ENCODE peak calls at places on chromosomes 2 and 18, in six cellular contexts. F, L, O, N, A and R are unnamed samples.

GRCh38 chr18:46174317-46175039 is 70.3 kb downstream of the HAUS1 start:
- DNase-seq in F (peak), L (peak), O (peak), N (peak), A (peak), R (no peak)

GRCh38 chr2:215436705-215437570 is 1.1 kb upstream of the FN1 start:
- DNase-seq in F (no peak), L (no peak), O (peak), N (no peak), A (peak), R (no peak)

GRCh38 chr2:37489536-37489935 is 145.1 kb downstream of the QPCT start:
- DNase-seq in F (no peak), L (no peak), O (no peak), N (peak), A (no peak), R (no peak)

GRCh38 chr2:88711897-88712296 is 20.4 kb downstream of the RPIA start:
- DNase-seq in F (no peak), L (no peak), O (peak), N (no peak), A (no peak), R (no peak)

GRCh38 chr2:8285081-8285480 is 396.8 kb upstream of the ID2 start:
- DNase-seq in F (no peak), L (no peak), O (peak), N (no peak), A (peak), R (no peak)

GRCh38 chr18:76565238-76566173 is 70.5 kb upstream of the ZNF516 start:
- DNase-seq in F (peak), L (peak), O (peak), N (peak), A (peak), R (peak)

GRCh38 chr2:98441706-98442450 is 2.8 kb upstream of the INPP4A start:
- DNase-seq in F (no peak), L (no peak), O (peak), N (no peak), A (no peak), R (no peak)

GRCh38 chr18:46794607-46795006 is 37.8 kb upstream of the ST8SIA5 start:
- DNase-seq in F (no peak), L (no peak), O (peak), N (no peak), A (no peak), R (no peak)

GRCh38 chr2:131050896-131051295 is 42.4 kb downstream of the FAM168B start:
- DNase-seq in F (no peak), L (no peak), O (no peak), N (no peak), A (no peak), R (no peak)

GRCh38 chr18:48934708-48935432 is 15.9 kb downstream of the SMAD7 start:
- DNase-seq in F (no peak), L (no peak), O (no peak), N (no peak), A (peak), R (no peak)

GRCh38 chr2:151315381-151315903 is 26.0 kb upstream of the NMI start:
- DNase-seq in F (no peak), L (no peak), O (peak), N (peak), A (no peak), R (no peak)

GRCh38 chr2:160407393-160408204 is 86.0 kb downstream of the RBMS1 start:
- DNase-seq in F (peak), L (peak), O (peak), N (peak), A (peak), R (peak)

GRCh38 chr2:64488050-64488974 is 34.4 kb downstream of the LGALSL start:
- DNase-seq in F (peak), L (peak), O (peak), N (peak), A (peak), R (peak)

GRCh38 chr2:228352048-228352447 is 170.6 kb upstream of the SPHKAP start:
- DNase-seq in F (no peak), L (no peak), O (peak), N (no peak), A (no peak), R (no peak)

GRCh38 chr18:26813043-26813442 is 52.5 kb downstream of the AQP4 start:
- DNase-seq in F (peak), L (no peak), O (peak), N (no peak), A (peak), R (peak)

GRCh38 chr18:29248856-29249255 is 1071.9 kb upstream of the CDH2 start:
- DNase-seq in F (no peak), L (no peak), O (no peak), N (no peak), A (no peak), R (no peak)

GRCh38 chr18:48765053-48765452 is 185.7 kb downstream of the SMAD7 start:
- DNase-seq in F (no peak), L (no peak), O (no peak), N (no peak), A (no peak), R (no peak)

GRCh38 chr2:224938670-224939309 is 103.5 kb downstream of the DOCK10 start:
- DNase-seq in F (no peak), L (peak), O (no peak), N (peak), A (peak), R (no peak)

GRCh38 chr2:116718451-116718850 is 1096.0 kb upstream of the DDX18 start:
- DNase-seq in F (no peak), L (no peak), O (no peak), N (no peak), A (peak), R (no peak)

GRCh38 chr18:1663879-1664705 is 759.4 kb downstream of the ADCYAP1 start:
- DNase-seq in F (peak), L (peak), O (peak), N (no peak), A (no peak), R (peak)

GRCh38 chr2:69625078-69625788 is 18.3 kb downstream of the AAK1 start:
- DNase-seq in F (peak), L (no peak), O (no peak), N (peak), A (peak), R (no peak)

GRCh38 chr2:124081154-124081771 is 56.2 kb downstream of the CNTNAP5 start:
- DNase-seq in F (no peak), L (no peak), O (peak), N (no peak), A (peak), R (no peak)

GRCh38 chr2:44578401-44579135 is 216.8 kb downstream of the CAMKMT start:
- DNase-seq in F (peak), L (no peak), O (no peak), N (peak), A (peak), R (no peak)

GRCh38 chr2:42562474-42563144 is 5.8 kb upstream of the MTA3 start:
- DNase-seq in F (peak), L (no peak), O (peak), N (no peak), A (no peak), R (no peak)

GRCh38 chr18:11145413-11146191 is 3.8 kb downstream of the PIEZO2 start:
- DNase-seq in F (no peak), L (no peak), O (no peak), N (no peak), A (no peak), R (no peak)
- H3K4me3 ChIP-seq in F (no peak), L (no peak), O (no peak), N (no peak), A (no peak), R (no peak)

DNA sequence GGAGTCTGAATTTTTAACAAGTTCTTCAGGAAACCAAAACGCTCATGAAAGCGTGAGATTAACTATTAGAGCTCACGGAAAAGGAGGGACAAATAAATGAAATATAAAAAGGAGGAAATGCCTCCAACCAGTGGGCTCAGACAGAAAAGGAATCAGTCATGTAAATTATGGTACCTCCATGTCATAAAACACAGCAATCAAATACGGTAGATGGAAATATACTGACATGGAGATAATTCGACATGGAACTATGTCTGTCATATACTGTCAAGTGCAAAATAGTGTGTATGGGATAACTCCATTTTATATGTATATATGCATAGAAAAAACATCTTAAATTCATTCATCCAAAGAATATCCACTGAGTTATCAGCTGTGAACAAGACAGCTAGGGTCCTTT is 25.9 kb upstream of the CTLA4 start:
- DNase-seq in F (no peak), L (no peak), O (no peak), N (no peak), A (no peak), R (no peak)
- H3K23ac ChIP-seq in F (no peak), L (no peak), O (no peak), N (no peak), A (no peak), R (no peak)

GRCh38 chr2:48320747-48321146 is 209.2 kb upstream of the STON1 start:
- DNase-seq in F (no peak), L (no peak), O (no peak), N (no peak), A (peak), R (no peak)

GRCh38 chr2:48319863-48320262 is 210.1 kb upstream of the STON1 start:
- DNase-seq in F (no peak), L (no peak), O (no peak), N (no peak), A (no peak), R (no peak)

GRCh38 chr2:48318118-48318517 is 211.8 kb upstream of the STON1 start:
- DNase-seq in F (no peak), L (no peak), O (no peak), N (no peak), A (no peak), R (no peak)

GRCh38 chr2:48315847-48316194 is 214.1 kb upstream of the STON1 start:
- DNase-seq in F (no peak), L (peak), O (peak), N (no peak), A (no peak), R (peak)

DNA sequence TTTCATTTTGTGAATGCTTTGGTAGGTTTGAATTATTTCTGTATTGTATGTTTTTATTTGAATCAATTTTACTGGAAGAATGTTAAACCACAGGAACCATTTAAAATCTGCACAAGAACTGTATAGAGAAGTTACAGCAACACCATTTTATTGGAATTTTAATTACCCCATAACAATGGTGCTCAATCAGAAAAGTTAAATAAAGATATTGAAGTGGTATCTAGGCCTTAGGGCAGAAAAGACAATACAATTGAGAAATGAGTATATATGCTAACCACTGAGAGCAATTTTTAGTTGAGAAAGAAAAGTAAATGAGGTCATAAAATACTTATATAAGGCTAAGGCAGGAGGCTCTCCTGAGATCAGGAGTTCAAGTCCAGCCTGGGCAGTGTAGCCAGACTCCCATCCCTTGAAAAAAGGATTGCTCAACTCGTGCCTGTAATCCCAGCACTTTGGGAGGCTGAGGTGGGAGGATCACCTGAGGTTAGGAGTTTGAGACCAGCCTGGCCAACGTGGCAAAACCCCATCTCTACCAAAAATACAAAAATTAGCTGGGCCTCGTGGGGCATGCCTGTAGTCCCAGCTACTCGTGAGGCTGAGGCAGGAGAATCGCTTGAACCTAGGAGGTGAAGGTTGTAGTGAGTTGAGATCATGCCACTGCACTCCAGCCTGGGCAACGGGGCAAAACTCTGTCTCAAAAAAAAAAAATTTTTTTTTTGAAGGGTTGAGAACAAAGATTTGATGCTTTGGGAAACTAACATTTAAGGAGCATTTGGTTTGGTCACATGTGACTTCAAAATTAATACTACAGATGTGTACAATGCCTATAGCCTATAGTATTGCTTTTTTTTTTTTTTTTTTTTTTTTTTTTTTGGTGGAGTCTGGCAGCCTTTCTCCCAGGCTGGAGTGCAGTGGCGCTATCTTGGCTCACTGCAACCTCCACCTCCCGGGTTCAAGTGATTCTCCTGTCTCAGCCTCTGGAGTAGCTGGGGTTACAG is 212.9 kb upstream of the STON1 start:
- DNase-seq in F (no peak), L (no peak), O (no peak), N (no peak), A (no peak), R (no peak)
- H3K4me3 ChIP-seq in F (no peak), L (peak), O (no peak), N (no peak), A (no peak), R (no peak)

DNA sequence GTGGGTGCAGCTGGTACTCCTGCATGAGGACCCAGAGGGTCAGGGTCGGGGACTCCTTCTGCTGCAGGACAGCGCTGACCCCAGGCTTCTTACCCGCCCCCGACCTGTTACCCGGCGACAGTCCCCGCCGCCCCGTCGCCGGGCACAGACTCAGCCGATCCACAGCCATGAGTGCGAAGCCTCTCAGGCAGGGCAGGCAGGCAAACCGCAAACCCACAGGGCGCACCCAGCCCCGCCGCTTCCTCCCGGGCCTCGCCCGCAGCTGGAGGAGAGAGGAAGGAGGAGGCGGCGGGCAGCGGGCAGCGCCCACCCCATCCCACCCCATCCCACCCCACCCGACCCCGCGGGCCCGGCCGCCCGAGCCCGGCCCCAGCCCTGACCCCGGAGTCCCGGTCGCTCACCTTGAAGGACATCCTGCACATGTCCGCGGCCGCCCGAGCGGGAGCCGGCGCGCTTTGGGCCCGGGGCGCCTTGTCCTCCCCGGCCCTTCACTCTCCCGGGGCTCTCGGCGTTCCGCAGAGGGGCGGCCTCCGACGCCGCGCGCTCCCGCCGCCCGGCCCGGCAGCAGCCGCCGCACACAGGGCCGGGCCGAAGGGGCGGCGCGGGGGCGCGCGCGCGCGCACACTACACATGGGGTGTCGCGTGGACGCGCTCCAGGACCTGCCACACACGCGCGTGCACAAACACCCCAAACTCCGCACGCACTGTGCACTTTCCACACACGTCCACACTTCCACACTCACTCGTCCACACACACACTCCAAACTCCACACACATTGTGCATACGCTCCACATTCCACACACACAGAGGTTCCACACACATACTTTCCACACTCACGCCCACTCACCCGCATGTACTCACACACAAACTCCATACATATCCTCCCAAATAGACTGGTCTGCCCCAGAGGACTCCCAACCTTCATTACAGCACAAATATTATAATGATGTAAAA is at the start of gene ANKRD29:
- DNase-seq in F (no peak), L (peak), O (peak), N (no peak), A (peak), R (no peak)
- H3K23ac ChIP-seq in F (peak), L (peak), O (peak), N (peak), A (no peak), R (no peak)

GRCh38 chr2:168157070-168157469 is 90.3 kb downstream of the STK39 start:
- DNase-seq in F (no peak), L (no peak), O (no peak), N (no peak), A (no peak), R (no peak)

GRCh38 chr2:168157926-168158325 is 89.5 kb downstream of the STK39 start:
- DNase-seq in F (no peak), L (no peak), O (no peak), N (no peak), A (no peak), R (no peak)

GRCh38 chr2:168155680-168156079 is 91.7 kb downstream of the STK39 start:
- DNase-seq in F (peak), L (no peak), O (no peak), N (peak), A (no peak), R (no peak)

GRCh38 chr2:168155036-168155435 is 92.4 kb downstream of the STK39 start:
- DNase-seq in F (no peak), L (no peak), O (no peak), N (peak), A (peak), R (no peak)

DNA sequence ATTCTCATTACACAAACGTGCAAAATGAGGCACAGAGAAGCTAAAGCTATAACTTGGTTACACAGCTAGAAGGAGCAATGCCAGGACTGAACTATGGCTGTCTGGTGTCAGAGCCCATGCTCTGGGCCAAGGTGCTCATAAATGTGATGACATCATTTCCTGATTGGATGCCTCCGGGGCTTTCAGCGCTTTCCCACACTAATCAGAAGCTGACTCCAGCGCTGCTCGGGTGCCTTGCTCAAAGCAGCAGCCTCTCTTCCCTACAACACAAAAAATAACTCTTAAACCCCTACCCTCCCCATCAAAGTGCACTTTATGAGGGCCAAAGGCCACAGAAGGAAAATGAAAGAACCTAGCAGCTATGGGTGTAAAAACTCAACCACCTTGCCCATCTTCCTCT is 90.7 kb downstream of the STK39 start:
- DNase-seq in F (no peak), L (no peak), O (peak), N (peak), A (peak), R (no peak)
- H3K4me3 ChIP-seq in F (no peak), L (no peak), O (no peak), N (no peak), A (no peak), R (no peak)

GRCh38 chr2:1079873-1080799 is 129.5 kb downstream of the SNTG2 start:
- DNase-seq in F (no peak), L (no peak), O (no peak), N (no peak), A (no peak), R (no peak)

GRCh38 chr2:1078326-1078885 is 127.8 kb downstream of the SNTG2 start:
- DNase-seq in F (no peak), L (peak), O (no peak), N (no peak), A (no peak), R (no peak)

GRCh38 chr2:1080984-1081383 is 130.3 kb downstream of the SNTG2 start:
- DNase-seq in F (no peak), L (no peak), O (no peak), N (no peak), A (no peak), R (no peak)

GRCh38 chr2:1082456-1083205 is 132.0 kb downstream of the SNTG2 start:
- DNase-seq in F (no peak), L (no peak), O (peak), N (no peak), A (no peak), R (no peak)

GRCh38 chr2:1081411-1082225 is 131.0 kb downstream of the SNTG2 start:
- DNase-seq in F (no peak), L (no peak), O (no peak), N (peak), A (no peak), R (no peak)
- H3K23ac ChIP-seq in F (no peak), L (no peak), O (no peak), N (no peak), A (no peak), R (no peak)

DNA sequence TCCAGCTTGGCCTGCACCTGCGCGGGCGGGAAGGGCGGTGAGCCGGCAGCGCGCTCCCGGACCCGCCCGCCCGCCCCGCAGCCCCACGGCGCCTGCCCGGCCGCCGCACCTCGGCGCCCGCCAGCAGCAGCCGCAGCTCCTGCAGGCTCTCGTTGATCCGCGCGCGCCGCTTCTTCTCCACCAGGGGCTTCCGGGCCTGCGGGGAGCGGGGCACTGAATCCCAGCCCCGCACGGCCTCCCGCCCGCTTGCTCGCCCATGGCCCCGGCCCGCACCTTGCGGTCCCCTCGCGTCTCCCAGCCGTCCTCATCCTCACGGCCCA is 326 bp downstream of the HES6 start:
- DNase-seq in F (no peak), L (no peak), O (no peak), N (no peak), A (peak), R (no peak)
- H3K4me3 ChIP-seq in F (peak), L (peak), O (peak), N (peak), A (peak), R (peak)